ENCODE peak calls at places on chromosomes 7 and 10, in seven cellular contexts. R is IMR-90, G is H1, V is neuronal stem cell, C is mesenchymal stem cell, U is H9, Y is trophoblast cell. L is an unnamed sample.

GRCh38 chr10:4162571-4163286 is 377.7 kb upstream of the KLF6 start:
- DNase-seq in R (no peak), G (no peak), V (no peak), C (no peak), U (no peak), Y (no peak), L (no peak)

GRCh38 chr7:780516-780915 is 51.8 kb upstream of the SUN1 start:
- DNase-seq in R (no peak), G (no peak), V (no peak), C (no peak), U (no peak), Y (no peak), L (no peak)

GRCh38 chr10:125953778-125954385 is 57.5 kb downstream of the FANK1 start:
- DNase-seq in R (no peak), G (no peak), V (no peak), C (no peak), U (no peak), Y (no peak), L (peak)

GRCh38 chr10:72747521-72747920 is 55.6 kb downstream of the MCU start:
- DNase-seq in R (no peak), G (no peak), V (no peak), C (no peak), U (no peak), Y (no peak), L (no peak)

GRCh38 chr7:11237742-11238141 is 264.1 kb downstream of the PHF14 start:
- DNase-seq in R (no peak), G (no peak), V (no peak), C (peak), U (peak), Y (no peak), L (no peak)

GRCh38 chr7:128872394-128872824 is 9.8 kb downstream of the ATP6V1F start:
- DNase-seq in R (no peak), G (peak), V (no peak), C (no peak), U (peak), Y (peak), L (peak)

GRCh38 chr10:108362306-108362705 is 1197.8 kb upstream of the SORCS1 start:
- DNase-seq in R (no peak), G (no peak), V (no peak), C (no peak), U (no peak), Y (no peak), L (no peak)

GRCh38 chr7:73361340-73361739 is 33.4 kb downstream of the FKBP6 start:
- DNase-seq in R (no peak), G (no peak), V (no peak), C (no peak), U (no peak), Y (no peak), L (no peak)

GRCh38 chr10:112471878-112472487 is 25.0 kb downstream of the VTI1A start:
- DNase-seq in R (peak), G (peak), V (peak), C (peak), U (no peak), Y (no peak), L (peak)

GRCh38 chr10:79038841-79039201 is 29.9 kb upstream of the ZMIZ1 start:
- DNase-seq in R (peak), G (no peak), V (peak), C (peak), U (peak), Y (no peak), L (peak)

GRCh38 chr7:35286422-35286821 is 32.5 kb upstream of the TBX20 start:
- DNase-seq in R (peak), G (no peak), V (no peak), C (peak), U (no peak), Y (no peak), L (no peak)

GRCh38 chr10:43944742-43945730 is 296.4 kb upstream of the ZNF32 start:
- DNase-seq in R (no peak), G (peak), V (no peak), C (peak), U (peak), Y (no peak), L (no peak)

GRCh38 chr10:14084875-14085274 is 245.8 kb downstream of the FRMD4A start:
- DNase-seq in R (peak), G (no peak), V (no peak), C (peak), U (no peak), Y (no peak), L (no peak)

GRCh38 chr10:68239069-68239468 is 7.2 kb upstream of the ATOH7 start:
- DNase-seq in R (no peak), G (no peak), V (no peak), C (no peak), U (no peak), Y (no peak), L (no peak)

GRCh38 chr7:30642789-30643188 is 39.5 kb downstream of the CRHR2 start:
- DNase-seq in R (no peak), G (no peak), V (no peak), C (no peak), U (no peak), Y (no peak), L (no peak)

GRCh38 chr7:85205754-85206153 is 18.9 kb upstream of the SEMA3D start:
- DNase-seq in R (no peak), G (no peak), V (no peak), C (no peak), U (no peak), Y (no peak), L (no peak)

GRCh38 chr10:1323951-1324350 is 267.8 kb downstream of the WDR37 start:
- DNase-seq in R (no peak), G (no peak), V (no peak), C (no peak), U (no peak), Y (no peak), L (no peak)

GRCh38 chr10:125828311-125828710 is 5.0 kb downstream of the BCCIP start:
- DNase-seq in R (no peak), G (no peak), V (no peak), C (no peak), U (no peak), Y (no peak), L (no peak)

GRCh38 chr7:70602135-70602534 is 529.8 kb upstream of the GALNT17 start:
- DNase-seq in R (no peak), G (no peak), V (no peak), C (no peak), U (no peak), Y (no peak), L (no peak)

GRCh38 chr7:111011500-111011899 is 79.4 kb upstream of the LRRN3 start:
- DNase-seq in R (no peak), G (no peak), V (no peak), C (no peak), U (no peak), Y (peak), L (no peak)
- H2BK120ac ChIP-seq in R (no peak), G (no peak), V (no peak), C (no peak), U (no peak), Y (no peak), L (no peak)

DNA sequence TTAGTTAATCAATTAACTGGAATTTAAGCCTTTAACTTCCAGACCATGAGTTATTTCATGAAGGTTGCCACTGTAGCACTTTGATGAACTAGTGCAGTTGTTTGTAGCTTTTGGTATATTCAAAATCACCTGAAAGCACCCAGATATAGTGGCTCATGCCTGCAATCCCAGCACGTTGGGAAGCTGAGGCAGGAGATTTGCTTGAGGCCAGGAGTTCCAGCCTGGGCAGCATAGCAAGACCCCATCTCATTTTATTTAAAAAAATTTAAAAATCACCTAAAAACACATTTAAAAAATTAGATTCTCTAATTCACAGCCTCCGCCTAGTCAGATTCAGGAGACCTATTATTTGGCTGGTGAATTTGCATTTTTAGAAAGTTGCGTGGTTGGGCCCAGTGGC is 9.0 kb downstream of the TBC1D12 start:
- DNase-seq in R (no peak), G (no peak), V (no peak), C (no peak), U (no peak), Y (no peak), L (no peak)
- H2BK120ac ChIP-seq in R (no peak), G (no peak), V (no peak), C (no peak), U (no peak), Y (no peak), L (no peak)

GRCh38 chr7:43311694-43312093 is 199.2 kb downstream of the HECW1 start:
- DNase-seq in R (no peak), G (no peak), V (no peak), C (no peak), U (no peak), Y (no peak), L (no peak)

GRCh38 chr7:43318188-43318587 is 205.7 kb downstream of the HECW1 start:
- DNase-seq in R (no peak), G (no peak), V (no peak), C (no peak), U (no peak), Y (no peak), L (no peak)

GRCh38 chr7:43308913-43309789 is 196.7 kb downstream of the HECW1 start:
- DNase-seq in R (no peak), G (no peak), V (no peak), C (no peak), U (no peak), Y (no peak), L (no peak)

GRCh38 chr7:43313628-43314378 is 201.4 kb downstream of the HECW1 start:
- DNase-seq in R (no peak), G (no peak), V (no peak), C (no peak), U (no peak), Y (no peak), L (no peak)

GRCh38 chr7:43314379-43315158 is 202.1 kb downstream of the HECW1 start:
- DNase-seq in R (no peak), G (no peak), V (no peak), C (no peak), U (no peak), Y (no peak), L (no peak)
- H2BK120ac ChIP-seq in R (no peak), G (no peak), V (no peak), C (no peak), U (no peak), Y (no peak), L (no peak)

GRCh38 chr7:117448655-117449054 is 21.4 kb upstream of the ASZ1 start:
- DNase-seq in R (peak), G (no peak), V (no peak), C (no peak), U (no peak), Y (no peak), L (no peak)
- H2BK120ac ChIP-seq in R (no peak), G (no peak), V (no peak), C (no peak), U (no peak), Y (no peak), L (no peak)

DNA sequence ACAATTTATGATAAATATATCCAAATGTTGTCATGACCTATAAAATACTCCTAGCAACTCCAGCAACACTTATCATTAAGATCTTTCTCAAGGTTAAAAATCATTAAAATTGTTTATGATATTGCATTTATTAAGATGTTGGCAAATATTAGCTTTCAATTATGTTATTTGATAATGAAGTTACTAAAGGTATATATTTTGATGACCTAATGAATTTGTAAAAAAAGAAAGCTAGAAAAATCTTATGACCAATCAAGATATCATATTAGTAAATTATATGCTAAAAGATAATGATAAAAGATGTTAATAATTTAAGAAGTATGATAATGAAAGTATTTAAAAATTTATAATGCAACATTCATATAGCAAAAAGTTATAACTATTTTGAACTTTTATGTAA is 66.3 kb upstream of the RAB18 start:
- DNase-seq in R (no peak), G (no peak), V (no peak), C (no peak), U (no peak), Y (no peak), L (no peak)
- H2BK120ac ChIP-seq in R (no peak), G (no peak), V (no peak), C (no peak), U (no peak), Y (no peak), L (no peak)